ENCODE peak calls at places on chromosomes 3 and 15, in four cellular contexts. One of them, this sample, is unnamed.

GRCh38 chr3:58161435-58162398 is 49.1 kb downstream of the DNASE1L3 start:
- DNase-seq in AG10803: peak; percentile 89
- DNase-seq in cardiac fibroblast: peak; percentile 93
- DNase-seq in lower lobe of right lung: no peak
- DNase-seq in this sample: peak; percentile 71

GRCh38 chr15:36468746-36469145 is 110.7 kb upstream of the CDIN1 start:
- DNase-seq in AG10803: peak; percentile 97
- DNase-seq in cardiac fibroblast: peak; percentile 72
- DNase-seq in lower lobe of right lung: peak; percentile 50
- DNase-seq in this sample: peak; percentile 49

GRCh38 chr3:39981547-39982184 is 172.3 kb downstream of the MYRIP start:
- DNase-seq in AG10803: no peak
- DNase-seq in cardiac fibroblast: peak; percentile 58
- DNase-seq in lower lobe of right lung: no peak
- DNase-seq in this sample: no peak

GRCh38 chr3:53597136-53597915 is 102.9 kb downstream of the CACNA1D start:
- DNase-seq in AG10803: no peak
- DNase-seq in cardiac fibroblast: no peak
- DNase-seq in lower lobe of right lung: no peak
- DNase-seq in this sample: no peak

GRCh38 chr3:188269040-188269439 is 115.1 kb downstream of the LPP start:
- DNase-seq in AG10803: no peak
- DNase-seq in cardiac fibroblast: no peak
- DNase-seq in lower lobe of right lung: no peak
- DNase-seq in this sample: no peak

GRCh38 chr3:33544126-33544525 is 103.9 kb upstream of the UBP1 start:
- DNase-seq in AG10803: peak; percentile 42
- DNase-seq in cardiac fibroblast: no peak
- DNase-seq in lower lobe of right lung: no peak
- DNase-seq in this sample: no peak

GRCh38 chr15:99002226-99002625 is 5.4 kb downstream of the PGPEP1L start:
- DNase-seq in AG10803: no peak
- DNase-seq in cardiac fibroblast: no peak
- DNase-seq in lower lobe of right lung: no peak
- DNase-seq in this sample: no peak

GRCh38 chr3:81744366-81744765 is 17.1 kb downstream of the GBE1 start:
- DNase-seq in AG10803: peak; percentile 97
- DNase-seq in cardiac fibroblast: peak; percentile 95
- DNase-seq in lower lobe of right lung: no peak
- DNase-seq in this sample: peak; percentile 79

GRCh38 chr3:77038468-77038927 is 1.4 kb upstream of the ROBO2 start:
- DNase-seq in AG10803: peak; percentile 77
- DNase-seq in cardiac fibroblast: peak; percentile 87
- DNase-seq in lower lobe of right lung: peak; percentile 64
- DNase-seq in this sample: peak; percentile 77

GRCh38 chr3:179451335-179452165 is at the start of gene GNB4:
- DNase-seq in AG10803: peak; percentile 83
- DNase-seq in cardiac fibroblast: peak; percentile 91
- DNase-seq in lower lobe of right lung: peak; percentile 91
- DNase-seq in this sample: peak; percentile 54

GRCh38 chr15:89221543-89221942 is at the start of gene RLBP1:
- DNase-seq in AG10803: no peak
- DNase-seq in cardiac fibroblast: no peak
- DNase-seq in lower lobe of right lung: no peak
- DNase-seq in this sample: no peak

GRCh38 chr15:92714457-92715401 is 59.2 kb upstream of the FAM174B start:
- DNase-seq in AG10803: peak; percentile 74
- DNase-seq in cardiac fibroblast: peak; percentile 81
- DNase-seq in lower lobe of right lung: peak; percentile 75
- DNase-seq in this sample: peak; percentile 27

GRCh38 chr15:63156708-63157065 is 590 bp downstream of the RPS27L start:
- DNase-seq in AG10803: peak; percentile 46
- DNase-seq in cardiac fibroblast: peak; percentile 44
- DNase-seq in lower lobe of right lung: no peak
- DNase-seq in this sample: no peak

GRCh38 chr15:90701880-90702630 is 15.1 kb upstream of the BLM start:
- DNase-seq in AG10803: peak; percentile 13
- DNase-seq in cardiac fibroblast: peak; percentile 31
- DNase-seq in lower lobe of right lung: peak; percentile 60
- DNase-seq in this sample: no peak

GRCh38 chr3:192917508-192918274 is at the start of gene MB21D2:
- DNase-seq in AG10803: peak; percentile 86
- DNase-seq in cardiac fibroblast: peak; percentile 93
- DNase-seq in lower lobe of right lung: peak; percentile 75
- DNase-seq in this sample: no peak

GRCh38 chr15:91032919-91033803 is 10.8 kb upstream of the VPS33B start:
- DNase-seq in AG10803: no peak
- DNase-seq in cardiac fibroblast: peak; percentile 29
- DNase-seq in lower lobe of right lung: peak; percentile 87
- DNase-seq in this sample: no peak

GRCh38 chr3:170523248-170523647 is 62.6 kb downstream of the SLC7A14 start:
- DNase-seq in AG10803: no peak
- DNase-seq in cardiac fibroblast: no peak
- DNase-seq in lower lobe of right lung: no peak
- DNase-seq in this sample: no peak

GRCh38 chr3:182388506-182388905 is 404.8 kb upstream of the ATP11B start:
- DNase-seq in AG10803: no peak
- DNase-seq in cardiac fibroblast: no peak
- DNase-seq in lower lobe of right lung: no peak
- DNase-seq in this sample: no peak

GRCh38 chr3:151403246-151403645 is 18.7 kb upstream of the P2RY12 start:
- DNase-seq in AG10803: peak; percentile 82
- DNase-seq in cardiac fibroblast: peak; percentile 78
- DNase-seq in lower lobe of right lung: no peak
- DNase-seq in this sample: peak; percentile 20

GRCh38 chr3:47799733-47800132 is 3.2 kb upstream of the DHX30 start:
- DNase-seq in AG10803: no peak
- DNase-seq in cardiac fibroblast: no peak
- DNase-seq in lower lobe of right lung: no peak
- DNase-seq in this sample: no peak
- TF ChIP-seq CTCF in AG10803: peak; percentile 37
- TF ChIP-seq CTCF in cardiac fibroblast: peak; percentile 44
- TF ChIP-seq CTCF in lower lobe of right lung: peak; percentile 25
- TF ChIP-seq CTCF in this sample: peak; percentile 13

DNA sequence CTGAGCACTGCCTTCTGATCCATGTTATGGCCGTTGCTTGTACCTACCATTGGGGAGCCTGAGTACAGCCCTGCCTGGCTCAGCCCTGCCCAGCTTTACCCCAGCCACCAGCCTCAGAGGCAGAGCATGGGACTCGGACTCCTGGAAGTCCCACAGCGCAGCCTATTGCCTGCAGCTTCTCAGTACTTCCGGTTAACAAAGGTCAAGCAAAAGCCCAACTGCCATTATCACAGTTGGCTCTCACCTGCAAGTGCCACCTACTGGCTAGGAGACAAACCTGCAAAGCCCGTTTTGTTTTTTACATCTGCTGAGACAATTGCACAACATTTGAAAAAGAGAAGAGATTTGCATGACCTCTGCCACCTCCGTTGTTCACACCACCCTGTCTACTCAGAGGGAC is 1081.7 kb downstream of the NAALADL2 start:
- DNase-seq in AG10803: no peak
- DNase-seq in cardiac fibroblast: no peak
- DNase-seq in lower lobe of right lung: no peak
- DNase-seq in this sample: no peak
- TF ChIP-seq CTCF in AG10803: no peak
- TF ChIP-seq CTCF in cardiac fibroblast: peak; percentile 16
- TF ChIP-seq CTCF in lower lobe of right lung: no peak
- TF ChIP-seq CTCF in this sample: no peak

GRCh38 chr3:195226445-195226844 is 44.5 kb downstream of the XXYLT1 start:
- DNase-seq in AG10803: no peak
- DNase-seq in cardiac fibroblast: no peak
- DNase-seq in lower lobe of right lung: no peak
- DNase-seq in this sample: no peak

GRCh38 chr3:195224980-195225580 is 45.9 kb downstream of the XXYLT1 start:
- DNase-seq in AG10803: no peak
- DNase-seq in cardiac fibroblast: no peak
- DNase-seq in lower lobe of right lung: no peak
- DNase-seq in this sample: no peak

GRCh38 chr3:195221876-195222617 is 48.9 kb downstream of the XXYLT1 start:
- DNase-seq in AG10803: no peak
- DNase-seq in cardiac fibroblast: no peak
- DNase-seq in lower lobe of right lung: no peak
- DNase-seq in this sample: no peak

GRCh38 chr3:195226900-195227447 is 44.0 kb downstream of the XXYLT1 start:
- DNase-seq in AG10803: no peak
- DNase-seq in cardiac fibroblast: peak; percentile 35
- DNase-seq in lower lobe of right lung: no peak
- DNase-seq in this sample: no peak

GRCh38 chr3:195224156-195224979 is 46.6 kb downstream of the XXYLT1 start:
- DNase-seq in AG10803: no peak
- DNase-seq in cardiac fibroblast: no peak
- DNase-seq in lower lobe of right lung: no peak
- DNase-seq in this sample: no peak
- TF ChIP-seq CTCF in AG10803: peak; percentile 13
- TF ChIP-seq CTCF in cardiac fibroblast: no peak
- TF ChIP-seq CTCF in lower lobe of right lung: no peak
- TF ChIP-seq CTCF in this sample: no peak

DNA sequence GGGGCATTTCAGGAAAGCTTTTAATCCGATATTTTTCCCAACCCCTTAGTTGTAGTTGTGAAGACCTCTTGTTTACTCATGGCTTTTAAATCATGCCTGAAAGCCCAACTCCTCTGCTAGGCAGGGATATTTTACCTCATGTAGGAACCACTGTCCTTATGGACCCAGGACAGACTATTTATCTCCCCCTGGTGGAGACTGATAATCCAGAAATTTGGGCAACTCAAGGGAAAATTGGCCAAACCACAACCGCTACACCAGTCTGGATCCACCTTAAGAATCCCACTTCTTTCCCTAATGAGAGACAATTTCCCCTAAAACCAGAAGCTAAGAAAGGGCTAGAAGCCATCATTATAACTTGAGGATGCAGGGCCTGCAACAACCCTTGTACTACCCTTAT is 248.1 kb upstream of the STAC start:
- DNase-seq in AG10803: no peak
- DNase-seq in cardiac fibroblast: no peak
- DNase-seq in lower lobe of right lung: no peak
- DNase-seq in this sample: no peak
- TF ChIP-seq CTCF in AG10803: peak; percentile 19
- TF ChIP-seq CTCF in cardiac fibroblast: peak; percentile 30
- TF ChIP-seq CTCF in lower lobe of right lung: no peak
- TF ChIP-seq CTCF in this sample: no peak

GRCh38 chr15:25690673-25691543 is 172.2 kb downstream of the ATP10A start:
- DNase-seq in AG10803: peak; percentile 88
- DNase-seq in cardiac fibroblast: peak; percentile 53
- DNase-seq in lower lobe of right lung: no peak
- DNase-seq in this sample: peak; percentile 30

GRCh38 chr15:25687689-25688088 is 175.4 kb downstream of the ATP10A start:
- DNase-seq in AG10803: no peak
- DNase-seq in cardiac fibroblast: no peak
- DNase-seq in lower lobe of right lung: no peak
- DNase-seq in this sample: no peak

GRCh38 chr15:25688166-25688565 is 175.0 kb downstream of the ATP10A start:
- DNase-seq in AG10803: no peak
- DNase-seq in cardiac fibroblast: no peak
- DNase-seq in lower lobe of right lung: no peak
- DNase-seq in this sample: no peak

GRCh38 chr15:25691544-25692430 is 171.3 kb downstream of the ATP10A start:
- DNase-seq in AG10803: peak; percentile 32
- DNase-seq in cardiac fibroblast: peak; percentile 42
- DNase-seq in lower lobe of right lung: no peak
- DNase-seq in this sample: no peak

GRCh38 chr15:25689592-25689991 is 173.5 kb downstream of the ATP10A start:
- DNase-seq in AG10803: no peak
- DNase-seq in cardiac fibroblast: no peak
- DNase-seq in lower lobe of right lung: no peak
- DNase-seq in this sample: no peak
- TF ChIP-seq CTCF in AG10803: no peak
- TF ChIP-seq CTCF in cardiac fibroblast: no peak
- TF ChIP-seq CTCF in lower lobe of right lung: no peak
- TF ChIP-seq CTCF in this sample: no peak

DNA sequence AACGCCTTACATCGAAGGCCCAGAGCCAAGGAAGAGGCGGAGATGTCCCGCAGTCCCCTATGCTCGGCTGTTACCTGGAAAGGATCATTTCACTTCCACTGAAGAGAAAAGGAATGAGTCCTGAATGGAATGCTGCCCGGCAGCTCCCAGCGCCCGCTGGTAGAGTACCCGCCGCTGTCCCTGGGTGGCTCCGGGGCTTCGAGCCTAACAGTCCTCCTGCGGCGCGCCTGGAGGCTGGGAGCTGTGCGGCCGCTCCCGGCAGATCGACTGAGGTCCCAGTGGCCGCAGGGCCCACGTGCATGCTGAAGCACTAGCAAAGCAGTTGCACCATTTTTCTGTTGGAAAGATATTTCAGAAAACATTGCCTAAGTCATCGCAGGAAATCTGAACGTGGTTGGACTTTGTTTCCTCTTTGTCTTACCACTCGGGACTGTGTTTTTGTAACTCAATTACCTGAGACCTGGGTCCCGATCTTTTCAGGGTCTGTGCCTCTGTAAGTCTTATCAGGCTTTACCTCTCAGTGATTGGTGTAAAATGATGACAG is 984 bp downstream of the RNU6-1 start:
- DNase-seq in AG10803: peak; percentile 35
- DNase-seq in cardiac fibroblast: peak; percentile 54
- DNase-seq in lower lobe of right lung: peak; percentile 86
- DNase-seq in this sample: no peak
- TF ChIP-seq CTCF in AG10803: no peak
- TF ChIP-seq CTCF in cardiac fibroblast: no peak
- TF ChIP-seq CTCF in lower lobe of right lung: no peak
- TF ChIP-seq CTCF in this sample: no peak

GRCh38 chr3:55718956-55719355 is 231.8 kb upstream of the WNT5A start:
- DNase-seq in AG10803: no peak
- DNase-seq in cardiac fibroblast: no peak
- DNase-seq in lower lobe of right lung: no peak
- DNase-seq in this sample: no peak

GRCh38 chr3:55719508-55719907 is 232.4 kb upstream of the WNT5A start:
- DNase-seq in AG10803: peak; percentile 53
- DNase-seq in cardiac fibroblast: no peak
- DNase-seq in lower lobe of right lung: no peak
- DNase-seq in this sample: no peak

GRCh38 chr3:55718475-55718874 is 231.4 kb upstream of the WNT5A start:
- DNase-seq in AG10803: peak; percentile 66
- DNase-seq in cardiac fibroblast: peak; percentile 10
- DNase-seq in lower lobe of right lung: no peak
- DNase-seq in this sample: no peak

GRCh38 chr3:55721716-55722484 is 234.8 kb upstream of the WNT5A start:
- DNase-seq in AG10803: peak; percentile 42
- DNase-seq in cardiac fibroblast: peak; percentile 25
- DNase-seq in lower lobe of right lung: no peak
- DNase-seq in this sample: no peak

GRCh38 chr3:55720614-55721013 is 233.5 kb upstream of the WNT5A start:
- DNase-seq in AG10803: peak; percentile 68
- DNase-seq in cardiac fibroblast: peak; percentile 5
- DNase-seq in lower lobe of right lung: no peak
- DNase-seq in this sample: peak; percentile 34
- TF ChIP-seq CTCF in AG10803: peak; percentile 57
- TF ChIP-seq CTCF in cardiac fibroblast: peak; percentile 20
- TF ChIP-seq CTCF in lower lobe of right lung: no peak
- TF ChIP-seq CTCF in this sample: peak; percentile 32